ENCODE peak calls at places on chromosome 13, in four cellular contexts. One of them, this sample, is unnamed.

GRCh38 chr13:41284512-41285288 is 21.3 kb upstream of the MTRF1 start:
- DNase-seq in A549: peak; percentile 60
- DNase-seq in uterus: no peak
- DNase-seq in Peyer's patch: no peak
- DNase-seq in this sample: no peak

GRCh38 chr13:40390290-40391008 is 276.0 kb downstream of the FOXO1 start:
- DNase-seq in A549: no peak
- DNase-seq in Peyer's patch: no peak
- DNase-seq in uterus: no peak
- DNase-seq in this sample: no peak

GRCh38 chr13:67515895-67516294 is 285.8 kb upstream of the PCDH9 start:
- DNase-seq in A549: no peak
- DNase-seq in uterus: no peak
- DNase-seq in Peyer's patch: no peak
- DNase-seq in this sample: no peak

GRCh38 chr13:41428155-41428554 is 29.2 kb upstream of the RGCC start:
- DNase-seq in uterus: no peak
- DNase-seq in Peyer's patch: no peak
- DNase-seq in A549: no peak
- DNase-seq in this sample: peak; percentile 69

GRCh38 chr13:66344770-66345367 is 885.3 kb downstream of the PCDH9 start:
- DNase-seq in uterus: no peak
- DNase-seq in Peyer's patch: no peak
- DNase-seq in A549: no peak
- DNase-seq in this sample: no peak

GRCh38 chr13:23496255-23496654 is 62.8 kb upstream of the SACS start:
- DNase-seq in uterus: no peak
- DNase-seq in A549: no peak
- DNase-seq in Peyer's patch: no peak
- DNase-seq in this sample: no peak

GRCh38 chr13:60448907-60449510 is 52.0 kb downstream of the TDRD3 start:
- DNase-seq in Peyer's patch: no peak
- DNase-seq in A549: peak; percentile 23
- DNase-seq in uterus: no peak
- DNase-seq in this sample: no peak

GRCh38 chr13:41034862-41035261 is 15.7 kb upstream of the ELF1 start:
- DNase-seq in uterus: no peak
- DNase-seq in A549: no peak
- DNase-seq in Peyer's patch: no peak
- DNase-seq in this sample: no peak

GRCh38 chr13:100773429-100773828 is 98.8 kb upstream of the TMTC4 start:
- DNase-seq in uterus: no peak
- DNase-seq in Peyer's patch: no peak
- DNase-seq in A549: no peak
- DNase-seq in this sample: no peak

GRCh38 chr13:78660130-78660857 is 1.3 kb upstream of the OBI1 start:
- DNase-seq in Peyer's patch: no peak
- DNase-seq in uterus: no peak
- DNase-seq in A549: peak; percentile 7
- DNase-seq in this sample: peak; percentile 77

GRCh38 chr13:85520445-85520844 is 278.8 kb downstream of the SLITRK6 start:
- DNase-seq in A549: no peak
- DNase-seq in uterus: no peak
- DNase-seq in Peyer's patch: no peak
- DNase-seq in this sample: no peak

GRCh38 chr13:102687520-102687919 is 7.3 kb downstream of the METTL21C start:
- DNase-seq in Peyer's patch: no peak
- DNase-seq in A549: no peak
- DNase-seq in uterus: no peak
- DNase-seq in this sample: no peak

GRCh38 chr13:72166102-72166660 is 299.2 kb upstream of the DACH1 start:
- DNase-seq in Peyer's patch: no peak
- DNase-seq in uterus: no peak
- DNase-seq in A549: no peak
- DNase-seq in this sample: no peak

GRCh38 chr13:50080158-50080855 is 65.1 kb downstream of the KCNRG start:
- DNase-seq in A549: no peak
- DNase-seq in Peyer's patch: peak; percentile 56
- DNase-seq in uterus: no peak
- DNase-seq in this sample: no peak

GRCh38 chr13:41608111-41608510 is 150.8 kb downstream of the RGCC start:
- DNase-seq in uterus: no peak
- DNase-seq in A549: no peak
- DNase-seq in Peyer's patch: no peak
- DNase-seq in this sample: no peak

GRCh38 chr13:24931450-24932217 is 164.3 kb upstream of the PABPC3 start:
- DNase-seq in A549: no peak
- DNase-seq in Peyer's patch: no peak
- DNase-seq in uterus: no peak
- DNase-seq in this sample: no peak

GRCh38 chr13:32426981-32427851 is 714 bp downstream of the N4BP2L1 start:
- DNase-seq in A549: peak; percentile 3
- DNase-seq in uterus: peak; percentile 57
- DNase-seq in Peyer's patch: peak; percentile 70
- DNase-seq in this sample: peak; percentile 91

GRCh38 chr13:43124495-43124894 is 101.1 kb downstream of the DNAJC15 start:
- DNase-seq in uterus: no peak
- DNase-seq in Peyer's patch: no peak
- DNase-seq in A549: no peak
- DNase-seq in this sample: no peak

GRCh38 chr13:24208314-24208713 is 47.8 kb downstream of the SPATA13 start:
- DNase-seq in A549: peak; percentile 44
- DNase-seq in Peyer's patch: no peak
- DNase-seq in uterus: no peak
- DNase-seq in this sample: no peak

GRCh38 chr13:95745752-95746151 is 68.8 kb downstream of the DNAJC3 start:
- DNase-seq in Peyer's patch: no peak
- DNase-seq in uterus: no peak
- DNase-seq in A549: no peak
- DNase-seq in this sample: no peak

GRCh38 chr13:34914416-34914815 is 27.7 kb upstream of the NBEA start:
- DNase-seq in Peyer's patch: no peak
- DNase-seq in uterus: no peak
- DNase-seq in A549: no peak
- DNase-seq in this sample: no peak

GRCh38 chr13:52405767-52406494 is at the start of gene THSD1:
- DNase-seq in Peyer's patch: peak; percentile 61
- DNase-seq in uterus: peak; percentile 52
- DNase-seq in A549: peak; percentile 40
- DNase-seq in this sample: peak; percentile 88

GRCh38 chr13:50387124-50387581 is 371.9 kb downstream of the KCNRG start:
- DNase-seq in uterus: peak; percentile 47
- DNase-seq in Peyer's patch: no peak
- DNase-seq in A549: no peak
- DNase-seq in this sample: peak; percentile 77

GRCh38 chr13:49812806-49813205 is 20.3 kb upstream of the KPNA3 start:
- DNase-seq in Peyer's patch: no peak
- DNase-seq in A549: no peak
- DNase-seq in uterus: no peak
- DNase-seq in this sample: no peak

GRCh38 chr13:84315527-84315926 is 433.3 kb upstream of the SLITRK1 start:
- DNase-seq in A549: no peak
- DNase-seq in Peyer's patch: no peak
- DNase-seq in uterus: no peak
- DNase-seq in this sample: no peak

GRCh38 chr13:87954116-87954515 is 282.9 kb downstream of the SLITRK5 start:
- DNase-seq in uterus: no peak
- DNase-seq in A549: no peak
- DNase-seq in Peyer's patch: no peak
- DNase-seq in this sample: no peak

GRCh38 chr13:76709851-76710250 is 176.4 kb downstream of the KCTD12 start:
- DNase-seq in A549: no peak
- DNase-seq in uterus: no peak
- DNase-seq in Peyer's patch: no peak
- DNase-seq in this sample: no peak

GRCh38 chr13:112692104-112692503 is 2.3 kb downstream of the ATP11A start:
- DNase-seq in A549: no peak
- DNase-seq in Peyer's patch: peak; percentile 15
- DNase-seq in uterus: no peak
- DNase-seq in this sample: peak; percentile 62
- H3K4me3 ChIP-seq in A549: peak overlapping the region; percentile 96
- H3K4me3 ChIP-seq in Peyer's patch: no peak overlapping the region
- H3K4me3 ChIP-seq in uterus: peak overlapping the region; percentile 67
- H3K4me3 ChIP-seq in this sample: peak overlapping the region; percentile 82

GRCh38 chr13:79973533-79973963 is 367.4 kb downstream of the SPRY2 start:
- DNase-seq in A549: no peak
- DNase-seq in Peyer's patch: no peak
- DNase-seq in uterus: no peak
- DNase-seq in this sample: no peak
- TF ChIP-seq POLR2A in A549: no peak
- TF ChIP-seq POLR2A in Peyer's patch: no peak
- TF ChIP-seq POLR2A in uterus: no peak
- TF ChIP-seq POLR2A in this sample: no peak

DNA sequence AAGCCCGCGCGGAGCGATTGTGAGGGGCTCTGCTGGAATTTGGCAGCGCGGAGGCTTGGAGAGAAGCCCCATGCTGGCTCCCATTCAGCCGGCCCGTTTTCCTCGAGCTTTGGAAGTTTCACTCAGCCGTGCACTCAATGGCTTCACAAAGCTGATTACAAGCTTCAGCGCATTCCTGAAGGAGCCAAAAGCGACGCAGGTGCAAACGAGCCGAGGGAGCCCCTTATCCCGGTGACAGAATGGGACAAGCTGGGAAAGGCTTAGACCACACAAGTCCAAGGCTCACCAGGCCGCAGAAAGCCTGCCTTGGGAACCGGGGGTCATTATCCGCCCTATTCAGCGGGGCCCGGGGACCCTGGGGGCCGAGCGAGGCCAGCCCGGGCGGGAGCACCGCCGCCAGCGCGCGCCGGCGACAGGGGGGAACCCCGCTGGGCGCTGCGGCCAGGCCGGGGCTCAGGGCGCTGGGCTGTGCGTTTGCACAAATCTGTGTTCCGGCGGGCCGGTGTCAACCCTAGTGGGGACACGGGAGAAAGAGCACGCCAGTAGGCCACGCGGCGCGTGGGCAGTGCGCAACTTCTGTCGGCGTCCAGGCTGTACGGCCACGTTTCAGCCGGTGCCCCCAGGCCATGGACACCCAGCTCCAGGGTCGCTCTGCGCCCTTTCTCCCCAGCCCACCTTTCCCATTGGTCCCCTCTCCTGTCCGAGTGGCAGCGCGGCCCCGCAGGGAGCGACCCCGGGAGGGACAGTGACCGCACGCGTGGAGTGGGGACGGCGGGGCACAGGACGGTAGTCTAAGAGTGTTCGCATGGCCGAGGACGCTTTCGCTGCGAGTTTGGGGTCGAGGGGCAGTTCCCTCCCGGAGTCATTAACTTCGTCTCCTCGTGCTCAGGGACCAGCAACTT is 37.3 kb downstream of the SOX1 start:
- DNase-seq in Peyer's patch: no peak
- DNase-seq in uterus: no peak
- DNase-seq in A549: no peak
- DNase-seq in this sample: no peak
- H3K4me3 ChIP-seq in Peyer's patch: no peak overlapping the region
- H3K4me3 ChIP-seq in uterus: no peak overlapping the region
- H3K4me3 ChIP-seq in A549: no peak overlapping the region
- H3K4me3 ChIP-seq in this sample: no peak overlapping the region

DNA sequence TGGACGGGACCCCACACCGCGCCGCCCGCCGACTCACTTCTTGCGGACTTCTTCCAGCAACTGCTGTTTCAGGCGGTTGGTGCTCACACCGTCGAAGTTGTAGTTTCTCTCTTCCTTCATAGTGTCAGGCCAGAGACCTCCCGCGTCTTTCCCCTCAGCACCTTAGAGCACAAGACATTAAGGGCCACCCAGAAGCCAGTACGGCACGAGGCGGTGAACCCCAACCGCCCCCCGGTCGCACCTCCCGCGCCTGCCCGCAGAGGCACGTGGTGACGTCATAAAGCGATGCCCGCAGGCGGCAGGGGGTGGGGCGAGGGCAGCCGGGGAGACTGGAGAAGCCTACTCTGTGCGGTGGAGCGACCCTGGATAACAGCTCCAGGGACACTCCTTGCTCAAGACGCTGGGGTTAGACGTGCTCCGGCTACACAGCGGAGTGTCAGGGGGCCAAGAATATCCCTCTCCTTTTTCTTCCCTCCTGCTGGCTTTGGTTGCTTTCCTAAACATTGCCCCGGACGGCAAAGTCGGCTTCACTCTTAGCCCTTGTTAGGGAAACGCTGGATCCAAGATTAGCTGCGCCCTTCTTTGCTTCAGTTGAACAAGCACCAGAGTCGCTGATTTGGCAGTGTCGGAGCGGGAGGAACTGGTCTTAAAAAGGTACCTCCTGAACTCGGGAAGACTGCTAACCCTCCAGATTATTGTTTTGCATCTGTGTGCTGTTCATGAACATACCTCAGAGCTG is at the start of gene CCDC169:
- DNase-seq in A549: peak; percentile 32
- DNase-seq in Peyer's patch: peak; percentile 60
- DNase-seq in uterus: peak; percentile 61
- DNase-seq in this sample: peak; percentile 90
- TF ChIP-seq POLR2A in A549: peak; percentile 37
- TF ChIP-seq POLR2A in Peyer's patch: no peak
- TF ChIP-seq POLR2A in uterus: peak; percentile 36
- TF ChIP-seq POLR2A in this sample: no peak

This sample was measured in spleen.